ENCODE peak calls at places on chromosomes 12 and 14, in six cellular contexts. T is stomach, O is endothelial cell of umbilical vein, B is sigmoid colon, Z is breast epithelium, C is H1. H is an unnamed sample. For H3K9me3, the result is how much of the 10 kb centered on the place peaks cover.

GRCh38 chr12:108543642-108544041 is 17.3 kb downstream of the SART3 start:
- DNase-seq in O (no peak), B (no peak), C (no peak), T (no peak), Z (no peak), H (no peak)

GRCh38 chr12:31591308-31591901 is 469 bp upstream of the DENND5B start:
- DNase-seq in Z (no peak), C (no peak), B (peak), O (peak), T (no peak), H (no peak)

GRCh38 chr14:83416476-83416875 is 1882.8 kb upstream of the SEL1L start:
- DNase-seq in C (no peak), B (no peak), Z (no peak), T (no peak), O (no peak), H (no peak)

GRCh38 chr12:19070341-19070740 is 59.2 kb upstream of the PLEKHA5 start:
- DNase-seq in Z (no peak), T (no peak), O (no peak), B (no peak), C (no peak), H (no peak)

GRCh38 chr12:112837629-112838191 is 46.2 kb downstream of the RPH3A start:
- DNase-seq in Z (no peak), O (peak), C (no peak), T (no peak), B (no peak), H (peak)

GRCh38 chr14:48805315-48805714 is 780.9 kb downstream of the RPS29 start:
- DNase-seq in B (no peak), O (no peak), T (no peak), C (peak), Z (no peak), H (no peak)

GRCh38 chr12:131274906-131275305 is 321.2 kb downstream of the ADGRD1 start:
- DNase-seq in B (no peak), T (no peak), O (no peak), C (no peak), Z (no peak), H (no peak)

GRCh38 chr14:103839569-103839968 is 7.8 kb downstream of the PPP1R13B start:
- DNase-seq in O (no peak), Z (no peak), C (no peak), B (no peak), T (no peak), H (no peak)

GRCh38 chr14:32611752-32612151 is 282.7 kb downstream of the AKAP6 start:
- DNase-seq in B (no peak), O (no peak), Z (no peak), C (no peak), T (no peak), H (no peak)

GRCh38 chr14:51453869-51454268 is 197.8 kb upstream of the FRMD6 start:
- DNase-seq in C (no peak), Z (no peak), T (no peak), O (no peak), B (no peak), H (no peak)

GRCh38 chr12:13347241-13348043 is 150.9 kb downstream of the EMP1 start:
- DNase-seq in Z (no peak), O (no peak), B (no peak), T (no peak), C (no peak), H (no peak)

GRCh38 chr14:91417983-91418386 is 365 bp upstream of the CCDC88C start:
- DNase-seq in O (no peak), C (no peak), B (no peak), Z (no peak), T (peak), H (no peak)

GRCh38 chr14:70873627-70874026 is 33.6 kb upstream of the PCNX1 start:
- DNase-seq in Z (no peak), B (no peak), T (no peak), C (no peak), O (no peak), H (no peak)

GRCh38 chr14:76918176-76918750 is 92.1 kb downstream of the LRRC74A start:
- DNase-seq in Z (no peak), B (peak), O (peak), C (no peak), T (peak), H (no peak)

GRCh38 chr12:47121146-47121545 is 41.4 kb upstream of the AMIGO2 start:
- DNase-seq in Z (no peak), B (no peak), C (no peak), O (no peak), T (no peak), H (no peak)

GRCh38 chr14:54804720-54805060 is 97.9 kb downstream of the GCH1 start:
- DNase-seq in C (no peak), T (no peak), B (no peak), O (no peak), Z (no peak), H (no peak)

GRCh38 chr12:68374315-68374982 is 42.3 kb upstream of the MDM1 start:
- DNase-seq in C (no peak), Z (no peak), O (no peak), T (peak), B (no peak), H (no peak)

GRCh38 chr12:86627001-86627400 is 370.8 kb upstream of the MGAT4C start:
- DNase-seq in B (no peak), Z (no peak), C (no peak), T (no peak), O (no peak), H (no peak)

GRCh38 chr14:99809376-99809775 is 16.2 kb downstream of the EML1 start:
- DNase-seq in O (no peak), B (peak), T (no peak), Z (no peak), C (no peak), H (no peak)

GRCh38 chr12:106582264-106582591 is 576 bp upstream of the RFX4 start:
- DNase-seq in C (no peak), Z (no peak), T (no peak), B (no peak), O (no peak), H (no peak)
- H3K9me3 ChIP-seq in C (under half), Z (under half), T (under half), B (under half), O (under half), H (under half)

GRCh38 chr14:31411218-31411727 is 9.1 kb downstream of the HEATR5A start:
- DNase-seq in O (peak), T (no peak), B (no peak), Z (no peak), C (no peak), H (no peak)
- TF ChIP-seq POLR2AphosphoS5 in O (no peak), T (no peak), B (no peak), Z (no peak), C (no peak), H (no peak)

DNA sequence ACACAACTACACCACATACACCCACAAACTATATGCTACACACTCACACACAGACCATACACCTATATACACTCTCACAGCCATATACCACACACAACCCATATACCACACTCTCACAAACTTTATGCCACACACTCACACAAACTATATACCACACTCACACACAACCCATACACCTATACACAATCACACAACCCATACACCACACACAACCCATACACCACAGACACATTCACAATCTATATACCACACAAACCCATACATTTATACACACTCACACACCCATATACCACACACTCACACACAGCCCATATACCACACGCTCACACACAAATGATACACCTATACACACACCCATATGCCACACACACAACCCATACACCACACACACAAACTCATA is 163.3 kb downstream of the TMEM121 start:
- DNase-seq in T (no peak), O (no peak), Z (no peak), C (no peak), B (no peak), H (no peak)
- H3K9me3 ChIP-seq in T (under half), O (under half), Z (under half), C (half or more), B (under half), H (under half)

DNA sequence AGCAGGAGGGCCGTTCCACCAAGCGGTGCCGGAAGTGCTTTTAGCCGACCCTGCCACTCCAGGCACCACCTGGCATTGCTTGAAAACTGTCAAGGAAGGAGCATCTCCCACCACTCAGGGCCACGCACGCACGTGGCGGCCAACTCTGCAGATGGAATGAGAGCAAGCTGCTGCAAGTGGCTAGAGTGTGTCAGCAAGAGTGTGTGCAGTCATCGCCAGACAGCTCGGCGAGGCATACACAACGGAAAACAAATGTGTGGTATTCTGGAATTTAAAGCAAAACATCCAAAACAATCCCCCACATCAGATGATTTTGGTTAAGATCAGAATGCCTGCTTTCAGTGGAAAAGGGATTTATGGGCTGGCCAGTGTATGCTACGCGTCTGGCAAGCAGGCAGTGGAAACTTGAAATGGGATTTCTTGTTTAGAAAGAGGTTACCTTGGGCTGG is 11.2 kb downstream of the CD9 start:
- DNase-seq in B (peak), T (no peak), O (no peak), C (no peak), Z (no peak), H (no peak)
- TF ChIP-seq POLR2AphosphoS5 in B (peak), T (no peak), O (no peak), C (no peak), Z (no peak), H (no peak)

DNA sequence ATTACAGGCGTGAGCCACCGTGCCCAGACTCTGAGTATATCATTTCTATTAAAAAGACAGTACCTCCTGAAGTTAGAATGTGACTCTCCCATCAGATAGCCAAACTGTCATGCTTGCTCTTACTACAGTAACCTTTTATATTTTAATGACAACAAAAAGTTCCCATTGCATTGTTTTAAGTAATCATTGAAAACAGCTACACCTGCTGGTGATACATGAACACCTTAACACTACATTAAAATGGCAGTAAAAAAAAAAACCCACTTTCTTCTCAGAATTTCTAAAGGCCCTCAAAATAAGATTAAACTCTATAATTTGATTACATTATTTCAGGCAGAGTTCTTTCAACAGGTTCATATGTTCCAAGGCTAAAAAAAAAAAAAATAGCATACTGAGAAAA is 76.7 kb downstream of the SH2B3 start:
- DNase-seq in C (no peak), B (no peak), T (no peak), Z (no peak), O (no peak), H (no peak)
- H3K9me3 ChIP-seq in C (under half), B (under half), T (under half), Z (under half), O (under half), H (under half)

GRCh38 chr12:52037248-52037861 is 13.9 kb upstream of the NR4A1 start:
- DNase-seq in B (peak), Z (peak), O (no peak), C (no peak), T (peak), H (no peak)

GRCh38 chr12:52035926-52036325 is 15.3 kb upstream of the NR4A1 start:
- DNase-seq in B (no peak), T (no peak), C (no peak), Z (no peak), O (no peak), H (no peak)

GRCh38 chr12:52036587-52037171 is 14.6 kb upstream of the NR4A1 start:
- DNase-seq in O (peak), C (no peak), Z (peak), B (peak), T (peak), H (no peak)

GRCh38 chr12:52041032-52041431 is 10.2 kb upstream of the NR4A1 start:
- DNase-seq in O (no peak), B (no peak), Z (no peak), C (no peak), T (no peak), H (no peak)

GRCh38 chr12:52038447-52038846 is 12.8 kb upstream of the NR4A1 start:
- DNase-seq in Z (no peak), B (no peak), T (no peak), O (peak), C (no peak), H (no peak)
- TF ChIP-seq POLR2AphosphoS5 in Z (no peak), B (peak), T (no peak), O (no peak), C (no peak), H (no peak)

DNA sequence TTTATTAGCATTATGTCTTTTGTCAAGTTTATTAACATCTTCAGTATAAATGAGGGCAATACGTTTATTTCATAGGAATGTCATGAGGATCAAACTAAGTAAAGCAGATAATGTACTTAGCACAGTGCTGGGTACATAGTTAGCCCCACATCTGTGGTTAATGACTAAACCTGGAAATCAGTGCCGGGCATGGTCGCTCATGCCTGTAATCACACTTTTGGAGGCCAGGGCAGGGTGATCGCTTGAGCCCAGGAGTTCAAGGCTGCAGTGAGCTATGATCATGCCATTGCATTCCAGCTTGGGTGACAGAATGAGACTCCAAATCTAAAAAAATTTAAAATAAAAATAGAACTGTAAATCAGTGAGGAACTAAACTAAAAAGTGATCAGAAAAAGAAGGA is 44.8 kb upstream of the GUCY2C start:
- DNase-seq in O (no peak), T (no peak), Z (no peak), C (no peak), B (no peak), H (no peak)
- H3K9me3 ChIP-seq in O (under half), T (under half), Z (under half), C (under half), B (under half), H (under half)

GRCh38 chr12:89840162-89840922 is 131.7 kb upstream of the ATP2B1 start:
- DNase-seq in Z (no peak), T (no peak), B (no peak), O (no peak), C (no peak), H (no peak)
- TF ChIP-seq POLR2AphosphoS5 in Z (no peak), T (no peak), B (no peak), O (no peak), C (no peak), H (no peak)